ENCODE peak calls at places on chromosomes 3 and 15, in seven cellular contexts. One of them, this sample, is unnamed.

GRCh38 chr3:76024640-76025039 is 239.3 kb upstream of the ZNF717 start:
- DNase-seq in A549: no peak
- DNase-seq in WTC11: no peak
- DNase-seq in K562: no peak
- DNase-seq in HepG2: peak
- DNase-seq in H1: no peak
- DNase-seq in SK-N-SH: peak
- DNase-seq in this sample: peak

GRCh38 chr3:151219056-151219455 is 16.0 kb upstream of the GPR171 start:
- DNase-seq in A549: peak
- DNase-seq in WTC11: no peak
- DNase-seq in K562: no peak
- DNase-seq in HepG2: no peak
- DNase-seq in H1: no peak
- DNase-seq in SK-N-SH: no peak
- DNase-seq in this sample: peak

GRCh38 chr3:147730311-147730710 is 321.1 kb downstream of the ZIC1 start:
- DNase-seq in A549: no peak
- DNase-seq in WTC11: no peak
- DNase-seq in K562: no peak
- DNase-seq in HepG2: no peak
- DNase-seq in H1: no peak
- DNase-seq in SK-N-SH: no peak
- DNase-seq in this sample: no peak

GRCh38 chr3:95434436-95434835 is 1371.6 kb downstream of the NSUN3 start:
- DNase-seq in A549: no peak
- DNase-seq in WTC11: no peak
- DNase-seq in K562: no peak
- DNase-seq in HepG2: no peak
- DNase-seq in H1: no peak
- DNase-seq in SK-N-SH: no peak
- DNase-seq in this sample: no peak

GRCh38 chr3:137052298-137052697 is 94.5 kb downstream of the IL20RB start:
- DNase-seq in A549: no peak
- DNase-seq in WTC11: no peak
- DNase-seq in K562: no peak
- DNase-seq in HepG2: no peak
- DNase-seq in H1: no peak
- DNase-seq in SK-N-SH: no peak
- DNase-seq in this sample: no peak

GRCh38 chr3:126354776-126355175 is 2.4 kb downstream of the KLF15 start:
- DNase-seq in A549: no peak
- DNase-seq in WTC11: no peak
- DNase-seq in K562: no peak
- DNase-seq in HepG2: no peak
- DNase-seq in H1: no peak
- DNase-seq in SK-N-SH: no peak
- DNase-seq in this sample: no peak

GRCh38 chr3:156291269-156292123 is 171.1 kb downstream of the KCNAB1 start:
- DNase-seq in A549: no peak
- DNase-seq in WTC11: peak
- DNase-seq in K562: no peak
- DNase-seq in HepG2: no peak
- DNase-seq in H1: no peak
- DNase-seq in SK-N-SH: peak
- DNase-seq in this sample: peak

GRCh38 chr15:89385596-89386242 is 51.1 kb upstream of the POLG start:
- DNase-seq in A549: no peak
- DNase-seq in WTC11: no peak
- DNase-seq in K562: no peak
- DNase-seq in HepG2: no peak
- DNase-seq in H1: no peak
- DNase-seq in SK-N-SH: no peak
- DNase-seq in this sample: no peak

GRCh38 chr3:77462951-77463350 is 423.1 kb downstream of the ROBO2 start:
- DNase-seq in A549: no peak
- DNase-seq in WTC11: no peak
- DNase-seq in K562: no peak
- DNase-seq in HepG2: no peak
- DNase-seq in H1: no peak
- DNase-seq in SK-N-SH: no peak
- DNase-seq in this sample: no peak

GRCh38 chr3:197022405-197023231 is 7.0 kb downstream of the MELTF start:
- DNase-seq in A549: no peak
- DNase-seq in WTC11: no peak
- DNase-seq in K562: no peak
- DNase-seq in HepG2: no peak
- DNase-seq in H1: no peak
- DNase-seq in SK-N-SH: peak
- DNase-seq in this sample: no peak

GRCh38 chr15:47674576-47675232 is 42.6 kb upstream of the SEMA6D start:
- DNase-seq in A549: no peak
- DNase-seq in WTC11: no peak
- DNase-seq in K562: no peak
- DNase-seq in HepG2: no peak
- DNase-seq in H1: no peak
- DNase-seq in SK-N-SH: no peak
- DNase-seq in this sample: no peak

GRCh38 chr3:33089515-33089914 is 7.4 kb downstream of the GLB1 start:
- DNase-seq in A549: no peak
- DNase-seq in WTC11: no peak
- DNase-seq in K562: no peak
- DNase-seq in HepG2: no peak
- DNase-seq in H1: no peak
- DNase-seq in SK-N-SH: no peak
- DNase-seq in this sample: no peak

GRCh38 chr3:41673643-41674042 is 288.3 kb downstream of the ULK4 start:
- DNase-seq in A549: no peak
- DNase-seq in WTC11: no peak
- DNase-seq in K562: no peak
- DNase-seq in HepG2: no peak
- DNase-seq in H1: no peak
- DNase-seq in SK-N-SH: no peak
- DNase-seq in this sample: peak

GRCh38 chr3:146218880-146219866 is 31.7 kb downstream of the PLSCR4 start:
- DNase-seq in A549: peak
- DNase-seq in WTC11: no peak
- DNase-seq in K562: peak
- DNase-seq in HepG2: peak
- DNase-seq in H1: no peak
- DNase-seq in SK-N-SH: peak
- DNase-seq in this sample: peak

GRCh38 chr3:148466143-148466542 is 231.6 kb upstream of the AGTR1 start:
- DNase-seq in A549: no peak
- DNase-seq in WTC11: no peak
- DNase-seq in K562: no peak
- DNase-seq in HepG2: no peak
- DNase-seq in H1: peak
- DNase-seq in SK-N-SH: no peak
- DNase-seq in this sample: peak

GRCh38 chr15:44286814-44287555 is 1.5 kb upstream of the GOLM2 start:
- DNase-seq in A549: peak
- DNase-seq in WTC11: no peak
- DNase-seq in K562: no peak
- DNase-seq in HepG2: no peak
- DNase-seq in H1: no peak
- DNase-seq in SK-N-SH: no peak
- DNase-seq in this sample: no peak

GRCh38 chr3:126792998-126793397 is 89.0 kb downstream of the CHCHD6 start:
- DNase-seq in A549: no peak
- DNase-seq in WTC11: no peak
- DNase-seq in K562: no peak
- DNase-seq in HepG2: no peak
- DNase-seq in H1: no peak
- DNase-seq in SK-N-SH: no peak
- DNase-seq in this sample: no peak

GRCh38 chr15:31299588-31300207 is 26.9 kb upstream of the KLF13 start:
- DNase-seq in A549: no peak
- DNase-seq in WTC11: no peak
- DNase-seq in K562: no peak
- DNase-seq in HepG2: no peak
- DNase-seq in H1: no peak
- DNase-seq in SK-N-SH: no peak
- DNase-seq in this sample: no peak
- TF ChIP-seq USF2 in A549: no peak
- TF ChIP-seq USF2 in WTC11: no peak
- TF ChIP-seq USF2 in K562: no peak
- TF ChIP-seq USF2 in HepG2: no peak
- TF ChIP-seq USF2 in H1: no peak
- TF ChIP-seq USF2 in SK-N-SH: no peak
- TF ChIP-seq USF2 in this sample: no peak

GRCh38 chr3:111667621-111668239 is 72.6 kb upstream of the ZBED2 start:
- DNase-seq in A549: no peak
- DNase-seq in WTC11: no peak
- DNase-seq in K562: no peak
- DNase-seq in HepG2: no peak
- DNase-seq in H1: no peak
- DNase-seq in SK-N-SH: no peak
- DNase-seq in this sample: peak
- TF ChIP-seq USF2 in A549: no peak
- TF ChIP-seq USF2 in WTC11: no peak
- TF ChIP-seq USF2 in K562: no peak
- TF ChIP-seq USF2 in HepG2: no peak
- TF ChIP-seq USF2 in H1: no peak
- TF ChIP-seq USF2 in SK-N-SH: no peak
- TF ChIP-seq USF2 in this sample: no peak

GRCh38 chr3:25468866-25469319 is 40.8 kb downstream of the RARB start:
- DNase-seq in A549: no peak
- DNase-seq in WTC11: peak
- DNase-seq in K562: no peak
- DNase-seq in HepG2: no peak
- DNase-seq in H1: no peak
- DNase-seq in SK-N-SH: peak
- DNase-seq in this sample: no peak
- TF ChIP-seq USF2 in A549: no peak
- TF ChIP-seq USF2 in WTC11: no peak
- TF ChIP-seq USF2 in K562: no peak
- TF ChIP-seq USF2 in HepG2: no peak
- TF ChIP-seq USF2 in H1: no peak
- TF ChIP-seq USF2 in SK-N-SH: no peak
- TF ChIP-seq USF2 in this sample: no peak

DNA sequence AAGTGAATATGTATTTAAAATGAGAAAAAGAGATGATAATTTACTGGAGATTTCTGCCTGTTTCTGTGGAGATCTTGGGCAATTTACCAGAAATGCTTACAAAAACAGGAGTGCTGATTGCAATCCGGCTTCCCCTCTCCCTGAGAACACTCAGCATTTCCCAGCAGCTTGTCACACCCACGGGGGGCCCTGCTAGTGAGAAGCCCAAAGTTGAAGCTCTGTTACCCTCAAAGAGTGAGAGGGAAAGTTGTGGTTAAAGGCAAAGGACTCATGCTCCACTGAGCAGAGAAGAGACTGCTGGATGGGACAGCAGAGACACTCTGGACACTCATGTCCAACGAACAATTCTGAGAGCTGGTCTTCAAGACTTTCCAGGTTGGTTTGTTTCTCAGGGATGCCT is 2.9 kb downstream of the MCTP2 start:
- DNase-seq in A549: no peak
- DNase-seq in WTC11: no peak
- DNase-seq in K562: no peak
- DNase-seq in HepG2: no peak
- DNase-seq in H1: no peak
- DNase-seq in SK-N-SH: no peak
- DNase-seq in this sample: no peak
- TF ChIP-seq USF2 in A549: no peak
- TF ChIP-seq USF2 in WTC11: no peak
- TF ChIP-seq USF2 in K562: no peak
- TF ChIP-seq USF2 in HepG2: no peak
- TF ChIP-seq USF2 in H1: no peak
- TF ChIP-seq USF2 in SK-N-SH: no peak
- TF ChIP-seq USF2 in this sample: no peak

GRCh38 chr3:89364309-89364708 is 256.9 kb downstream of the EPHA3 start:
- DNase-seq in A549: no peak
- DNase-seq in WTC11: no peak
- DNase-seq in K562: no peak
- DNase-seq in HepG2: no peak
- DNase-seq in H1: no peak
- DNase-seq in SK-N-SH: no peak
- DNase-seq in this sample: no peak
- TF ChIP-seq USF2 in A549: no peak
- TF ChIP-seq USF2 in WTC11: no peak
- TF ChIP-seq USF2 in K562: no peak
- TF ChIP-seq USF2 in HepG2: no peak
- TF ChIP-seq USF2 in H1: no peak
- TF ChIP-seq USF2 in SK-N-SH: no peak
- TF ChIP-seq USF2 in this sample: no peak

DNA sequence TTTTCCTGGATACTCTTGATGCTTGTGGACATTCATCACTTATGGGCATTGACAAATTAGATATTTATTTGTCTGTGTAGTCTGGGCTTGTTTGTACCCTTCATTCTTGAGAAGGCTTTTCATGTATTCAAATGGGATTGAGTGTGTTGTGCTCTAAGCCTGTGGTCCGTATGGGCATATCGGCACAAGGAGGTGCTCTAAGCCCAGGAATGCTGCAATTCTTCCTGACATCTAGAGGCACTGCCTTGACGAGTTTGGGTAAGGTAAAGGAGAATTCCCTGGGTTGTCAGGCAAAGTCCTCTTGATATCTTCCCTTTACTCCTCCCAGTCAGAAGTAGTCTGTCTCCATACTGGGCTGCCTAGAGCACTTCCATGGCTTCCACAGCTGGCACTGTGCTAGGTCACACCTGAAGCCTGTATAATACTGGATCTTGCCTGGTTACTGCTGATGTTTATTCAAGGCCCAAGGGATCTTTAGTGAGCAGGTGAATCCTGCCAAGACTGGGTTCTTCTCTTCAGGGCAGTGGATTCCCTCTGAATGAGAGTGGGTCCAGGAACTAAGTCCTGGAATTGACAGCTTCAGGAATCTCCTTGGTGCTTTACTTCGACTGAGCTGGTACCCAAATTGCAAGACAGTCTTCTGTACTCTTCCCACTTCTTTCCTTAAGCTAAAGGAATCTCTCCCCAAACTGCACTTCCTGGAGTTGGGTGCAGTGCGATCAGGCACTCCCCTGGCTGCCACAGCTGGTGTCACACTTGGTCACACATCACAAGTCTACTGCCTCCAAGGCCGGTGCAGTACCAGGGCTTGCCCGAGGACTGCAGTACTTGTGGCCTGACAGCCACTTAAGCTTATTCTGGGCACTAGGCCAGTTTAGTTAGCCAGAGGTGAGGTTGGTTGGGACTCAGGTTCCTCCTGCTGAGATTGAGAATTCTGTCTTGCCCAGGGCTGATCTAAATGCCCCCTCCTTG is 46.0 kb downstream of the GALK2 start:
- DNase-seq in A549: no peak
- DNase-seq in WTC11: peak
- DNase-seq in K562: no peak
- DNase-seq in HepG2: no peak
- DNase-seq in H1: no peak
- DNase-seq in SK-N-SH: no peak
- DNase-seq in this sample: no peak
- TF ChIP-seq USF2 in A549: no peak
- TF ChIP-seq USF2 in WTC11: no peak
- TF ChIP-seq USF2 in K562: no peak
- TF ChIP-seq USF2 in HepG2: no peak
- TF ChIP-seq USF2 in H1: no peak
- TF ChIP-seq USF2 in SK-N-SH: no peak
- TF ChIP-seq USF2 in this sample: no peak

GRCh38 chr3:109098245-109098644 is 19.7 kb downstream of the MORC1 start:
- DNase-seq in A549: peak
- DNase-seq in WTC11: peak
- DNase-seq in K562: peak
- DNase-seq in HepG2: peak
- DNase-seq in H1: no peak
- DNase-seq in SK-N-SH: no peak
- DNase-seq in this sample: no peak
- TF ChIP-seq USF2 in A549: no peak
- TF ChIP-seq USF2 in WTC11: no peak
- TF ChIP-seq USF2 in K562: no peak
- TF ChIP-seq USF2 in HepG2: no peak
- TF ChIP-seq USF2 in H1: no peak
- TF ChIP-seq USF2 in SK-N-SH: no peak
- TF ChIP-seq USF2 in this sample: no peak

This sample was measured in IMR-90.